ENCODE peak calls at places on chromosomes 12 and 14, in seven cellular contexts. One of them, this sample, is unnamed.

GRCh38 chr12:109719123-109720022 is 5.7 kb downstream of the FAM222A start:
- DNase-seq in mesothelial cell of epicardium: no peak
- DNase-seq in cardiac fibroblast: no peak
- DNase-seq in AG04450: no peak
- DNase-seq in CD8-positive, alpha-beta T cell: no peak
- DNase-seq in thoracic aorta: no peak
- DNase-seq in ovary: no peak
- DNase-seq in this sample: peak; percentile 43

GRCh38 chr12:105420659-105421240 is 90.3 kb downstream of the C12orf75 start:
- DNase-seq in mesothelial cell of epicardium: peak; percentile 53
- DNase-seq in cardiac fibroblast: peak; percentile 83
- DNase-seq in AG04450: peak; percentile 59
- DNase-seq in CD8-positive, alpha-beta T cell: peak; percentile 42
- DNase-seq in thoracic aorta: no peak
- DNase-seq in ovary: peak; percentile 74
- DNase-seq in this sample: peak; percentile 73

GRCh38 chr12:55829967-55830600 is 697 bp upstream of the DNAJC14 start:
- DNase-seq in mesothelial cell of epicardium: no peak
- DNase-seq in cardiac fibroblast: no peak
- DNase-seq in AG04450: no peak
- DNase-seq in CD8-positive, alpha-beta T cell: peak; percentile 48
- DNase-seq in thoracic aorta: no peak
- DNase-seq in ovary: peak; percentile 82
- DNase-seq in this sample: peak; percentile 26

GRCh38 chr14:101068293-101068957 is 164.9 kb upstream of the RTL1 start:
- DNase-seq in mesothelial cell of epicardium: peak; percentile 16
- DNase-seq in cardiac fibroblast: no peak
- DNase-seq in AG04450: no peak
- DNase-seq in CD8-positive, alpha-beta T cell: no peak
- DNase-seq in thoracic aorta: no peak
- DNase-seq in ovary: peak; percentile 8
- DNase-seq in this sample: no peak

GRCh38 chr14:59849371-59850130 is 21.0 kb downstream of the RTN1 start:
- DNase-seq in mesothelial cell of epicardium: no peak
- DNase-seq in cardiac fibroblast: no peak
- DNase-seq in AG04450: no peak
- DNase-seq in CD8-positive, alpha-beta T cell: no peak
- DNase-seq in thoracic aorta: no peak
- DNase-seq in ovary: no peak
- DNase-seq in this sample: no peak

GRCh38 chr12:6773662-6774351 is 1.5 kb downstream of the LAG3 start:
- DNase-seq in mesothelial cell of epicardium: no peak
- DNase-seq in cardiac fibroblast: no peak
- DNase-seq in AG04450: no peak
- DNase-seq in CD8-positive, alpha-beta T cell: no peak
- DNase-seq in thoracic aorta: no peak
- DNase-seq in ovary: peak; percentile 59
- DNase-seq in this sample: no peak

GRCh38 chr12:43118881-43119280 is 433.1 kb downstream of the ADAMTS20 start:
- DNase-seq in mesothelial cell of epicardium: no peak
- DNase-seq in cardiac fibroblast: no peak
- DNase-seq in AG04450: no peak
- DNase-seq in CD8-positive, alpha-beta T cell: no peak
- DNase-seq in thoracic aorta: no peak
- DNase-seq in ovary: no peak
- DNase-seq in this sample: no peak

GRCh38 chr12:107522692-107523477 is 162.7 kb upstream of the PWP1 start:
- DNase-seq in mesothelial cell of epicardium: no peak
- DNase-seq in cardiac fibroblast: no peak
- DNase-seq in AG04450: no peak
- DNase-seq in CD8-positive, alpha-beta T cell: no peak
- DNase-seq in thoracic aorta: no peak
- DNase-seq in ovary: no peak
- DNase-seq in this sample: peak; percentile 29

GRCh38 chr12:18998343-18999270 is 130.9 kb upstream of the PLEKHA5 start:
- DNase-seq in mesothelial cell of epicardium: no peak
- DNase-seq in cardiac fibroblast: peak; percentile 88
- DNase-seq in AG04450: peak; percentile 71
- DNase-seq in CD8-positive, alpha-beta T cell: no peak
- DNase-seq in thoracic aorta: no peak
- DNase-seq in ovary: no peak
- DNase-seq in this sample: no peak

GRCh38 chr14:97267509-97267908 is 470.3 kb downstream of the VRK1 start:
- DNase-seq in mesothelial cell of epicardium: no peak
- DNase-seq in cardiac fibroblast: no peak
- DNase-seq in AG04450: no peak
- DNase-seq in CD8-positive, alpha-beta T cell: no peak
- DNase-seq in thoracic aorta: no peak
- DNase-seq in ovary: no peak
- DNase-seq in this sample: no peak

GRCh38 chr12:133105620-133106019 is 24.5 kb downstream of the ZNF891 start:
- DNase-seq in mesothelial cell of epicardium: no peak
- DNase-seq in cardiac fibroblast: peak; percentile 2
- DNase-seq in AG04450: no peak
- DNase-seq in CD8-positive, alpha-beta T cell: no peak
- DNase-seq in thoracic aorta: no peak
- DNase-seq in ovary: no peak
- DNase-seq in this sample: no peak

GRCh38 chr12:22321620-22322019 is 12.9 kb downstream of the ST8SIA1 start:
- DNase-seq in mesothelial cell of epicardium: no peak
- DNase-seq in cardiac fibroblast: peak; percentile 18
- DNase-seq in AG04450: no peak
- DNase-seq in CD8-positive, alpha-beta T cell: no peak
- DNase-seq in thoracic aorta: no peak
- DNase-seq in ovary: no peak
- DNase-seq in this sample: no peak

GRCh38 chr12:116201908-116202307 is 75.6 kb downstream of the MED13L start:
- DNase-seq in mesothelial cell of epicardium: no peak
- DNase-seq in cardiac fibroblast: no peak
- DNase-seq in AG04450: no peak
- DNase-seq in CD8-positive, alpha-beta T cell: no peak
- DNase-seq in thoracic aorta: no peak
- DNase-seq in ovary: no peak
- DNase-seq in this sample: no peak

GRCh38 chr14:51789631-51790030 is 70.8 kb upstream of the GNG2 start:
- DNase-seq in mesothelial cell of epicardium: no peak
- DNase-seq in cardiac fibroblast: no peak
- DNase-seq in AG04450: no peak
- DNase-seq in CD8-positive, alpha-beta T cell: no peak
- DNase-seq in thoracic aorta: no peak
- DNase-seq in ovary: no peak
- DNase-seq in this sample: no peak

GRCh38 chr12:29264424-29264823 is 115.3 kb downstream of the FAR2 start:
- DNase-seq in mesothelial cell of epicardium: no peak
- DNase-seq in cardiac fibroblast: no peak
- DNase-seq in AG04450: no peak
- DNase-seq in CD8-positive, alpha-beta T cell: no peak
- DNase-seq in thoracic aorta: no peak
- DNase-seq in ovary: no peak
- DNase-seq in this sample: no peak

GRCh38 chr14:81337073-81337472 is 63.1 kb downstream of the STON2 start:
- DNase-seq in mesothelial cell of epicardium: no peak
- DNase-seq in cardiac fibroblast: no peak
- DNase-seq in AG04450: no peak
- DNase-seq in CD8-positive, alpha-beta T cell: no peak
- DNase-seq in thoracic aorta: no peak
- DNase-seq in ovary: no peak
- DNase-seq in this sample: no peak

GRCh38 chr14:42633504-42634095 is 1026.9 kb downstream of the LRFN5 start:
- DNase-seq in mesothelial cell of epicardium: no peak
- DNase-seq in cardiac fibroblast: no peak
- DNase-seq in AG04450: no peak
- DNase-seq in CD8-positive, alpha-beta T cell: no peak
- DNase-seq in thoracic aorta: no peak
- DNase-seq in ovary: no peak
- DNase-seq in this sample: no peak

DNA sequence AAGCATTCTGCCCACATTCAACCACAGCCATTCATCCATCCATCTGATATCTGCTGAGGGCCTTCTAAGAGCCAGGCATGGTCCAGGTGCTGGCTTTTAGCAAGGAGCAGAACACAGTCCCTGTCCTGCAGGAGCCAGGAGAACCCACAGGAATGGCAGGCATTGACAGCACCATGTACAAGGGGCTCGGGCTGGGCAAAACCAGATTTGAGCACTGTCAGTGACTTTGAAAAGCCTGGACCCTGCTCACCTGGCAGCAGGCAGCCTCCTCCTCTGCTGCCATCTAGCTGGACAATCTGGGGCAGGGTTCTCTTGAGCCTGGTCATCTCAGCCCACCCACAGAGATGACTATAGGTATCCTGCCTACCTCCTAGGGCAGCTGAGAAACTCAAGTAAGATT is 136.9 kb downstream of the ZFP36L1 start:
- DNase-seq in mesothelial cell of epicardium: no peak
- DNase-seq in cardiac fibroblast: no peak
- DNase-seq in AG04450: no peak
- DNase-seq in CD8-positive, alpha-beta T cell: no peak
- DNase-seq in thoracic aorta: no peak
- DNase-seq in ovary: no peak
- DNase-seq in this sample: no peak
- TF ChIP-seq CTCF in mesothelial cell of epicardium: no peak
- TF ChIP-seq CTCF in cardiac fibroblast: no peak
- TF ChIP-seq CTCF in AG04450: no peak
- TF ChIP-seq CTCF in CD8-positive, alpha-beta T cell: no peak
- TF ChIP-seq CTCF in thoracic aorta: no peak
- TF ChIP-seq CTCF in ovary: no peak
- TF ChIP-seq CTCF in this sample: no peak

GRCh38 chr12:203462-204260 is 10.3 kb downstream of the SLC6A12 start:
- DNase-seq in mesothelial cell of epicardium: no peak
- DNase-seq in cardiac fibroblast: peak; percentile 17
- DNase-seq in AG04450: no peak
- DNase-seq in CD8-positive, alpha-beta T cell: no peak
- DNase-seq in thoracic aorta: no peak
- DNase-seq in ovary: peak; percentile 68
- DNase-seq in this sample: peak; percentile 63
- TF ChIP-seq CTCF in mesothelial cell of epicardium: no peak
- TF ChIP-seq CTCF in cardiac fibroblast: no peak
- TF ChIP-seq CTCF in AG04450: peak; percentile 21
- TF ChIP-seq CTCF in CD8-positive, alpha-beta T cell: no peak
- TF ChIP-seq CTCF in thoracic aorta: peak; percentile 17
- TF ChIP-seq CTCF in ovary: no peak
- TF ChIP-seq CTCF in this sample: no peak

GRCh38 chr14:93702946-93703345 is 85.3 kb downstream of the PRIMA1 start:
- DNase-seq in mesothelial cell of epicardium: no peak
- DNase-seq in cardiac fibroblast: no peak
- DNase-seq in AG04450: no peak
- DNase-seq in CD8-positive, alpha-beta T cell: no peak
- DNase-seq in thoracic aorta: no peak
- DNase-seq in ovary: no peak
- DNase-seq in this sample: no peak
- TF ChIP-seq CTCF in mesothelial cell of epicardium: no peak
- TF ChIP-seq CTCF in cardiac fibroblast: no peak
- TF ChIP-seq CTCF in AG04450: no peak
- TF ChIP-seq CTCF in CD8-positive, alpha-beta T cell: no peak
- TF ChIP-seq CTCF in thoracic aorta: no peak
- TF ChIP-seq CTCF in ovary: no peak
- TF ChIP-seq CTCF in this sample: no peak

GRCh38 chr14:37417151-37417550 is 177.9 kb downstream of the FOXA1 start:
- DNase-seq in mesothelial cell of epicardium: no peak
- DNase-seq in cardiac fibroblast: no peak
- DNase-seq in AG04450: no peak
- DNase-seq in CD8-positive, alpha-beta T cell: no peak
- DNase-seq in thoracic aorta: no peak
- DNase-seq in ovary: no peak
- DNase-seq in this sample: no peak

GRCh38 chr14:37422319-37422718 is 172.7 kb downstream of the FOXA1 start:
- DNase-seq in mesothelial cell of epicardium: no peak
- DNase-seq in cardiac fibroblast: no peak
- DNase-seq in AG04450: no peak
- DNase-seq in CD8-positive, alpha-beta T cell: no peak
- DNase-seq in thoracic aorta: no peak
- DNase-seq in ovary: no peak
- DNase-seq in this sample: no peak

GRCh38 chr14:37422748-37423147 is 172.3 kb downstream of the FOXA1 start:
- DNase-seq in mesothelial cell of epicardium: no peak
- DNase-seq in cardiac fibroblast: no peak
- DNase-seq in AG04450: no peak
- DNase-seq in CD8-positive, alpha-beta T cell: no peak
- DNase-seq in thoracic aorta: no peak
- DNase-seq in ovary: no peak
- DNase-seq in this sample: no peak

GRCh38 chr14:37417833-37418232 is 177.2 kb downstream of the FOXA1 start:
- DNase-seq in mesothelial cell of epicardium: no peak
- DNase-seq in cardiac fibroblast: no peak
- DNase-seq in AG04450: no peak
- DNase-seq in CD8-positive, alpha-beta T cell: no peak
- DNase-seq in thoracic aorta: no peak
- DNase-seq in ovary: no peak
- DNase-seq in this sample: no peak

DNA sequence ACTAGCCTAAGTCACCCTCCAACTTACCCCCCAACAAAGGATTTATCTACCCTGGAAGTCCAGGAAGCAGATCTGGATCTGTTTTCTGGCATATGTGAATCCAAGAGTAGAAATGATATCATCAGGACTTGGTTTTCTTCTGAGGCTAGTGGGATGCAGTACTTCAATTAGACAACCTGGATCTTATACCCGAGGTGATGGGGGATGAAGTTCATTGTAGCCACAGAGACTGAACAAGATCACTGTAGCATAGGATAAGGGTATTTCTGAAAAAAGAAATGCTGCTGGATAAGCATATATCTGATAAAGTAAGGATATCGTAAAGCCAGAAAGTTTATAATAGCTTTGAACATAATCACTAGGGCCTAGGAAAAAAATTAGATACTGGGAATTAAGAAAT is 174.4 kb downstream of the FOXA1 start:
- DNase-seq in mesothelial cell of epicardium: no peak
- DNase-seq in cardiac fibroblast: no peak
- DNase-seq in AG04450: no peak
- DNase-seq in CD8-positive, alpha-beta T cell: no peak
- DNase-seq in thoracic aorta: no peak
- DNase-seq in ovary: no peak
- DNase-seq in this sample: no peak
- TF ChIP-seq CTCF in mesothelial cell of epicardium: no peak
- TF ChIP-seq CTCF in cardiac fibroblast: no peak
- TF ChIP-seq CTCF in AG04450: no peak
- TF ChIP-seq CTCF in CD8-positive, alpha-beta T cell: no peak
- TF ChIP-seq CTCF in thoracic aorta: no peak
- TF ChIP-seq CTCF in ovary: no peak
- TF ChIP-seq CTCF in this sample: no peak

DNA sequence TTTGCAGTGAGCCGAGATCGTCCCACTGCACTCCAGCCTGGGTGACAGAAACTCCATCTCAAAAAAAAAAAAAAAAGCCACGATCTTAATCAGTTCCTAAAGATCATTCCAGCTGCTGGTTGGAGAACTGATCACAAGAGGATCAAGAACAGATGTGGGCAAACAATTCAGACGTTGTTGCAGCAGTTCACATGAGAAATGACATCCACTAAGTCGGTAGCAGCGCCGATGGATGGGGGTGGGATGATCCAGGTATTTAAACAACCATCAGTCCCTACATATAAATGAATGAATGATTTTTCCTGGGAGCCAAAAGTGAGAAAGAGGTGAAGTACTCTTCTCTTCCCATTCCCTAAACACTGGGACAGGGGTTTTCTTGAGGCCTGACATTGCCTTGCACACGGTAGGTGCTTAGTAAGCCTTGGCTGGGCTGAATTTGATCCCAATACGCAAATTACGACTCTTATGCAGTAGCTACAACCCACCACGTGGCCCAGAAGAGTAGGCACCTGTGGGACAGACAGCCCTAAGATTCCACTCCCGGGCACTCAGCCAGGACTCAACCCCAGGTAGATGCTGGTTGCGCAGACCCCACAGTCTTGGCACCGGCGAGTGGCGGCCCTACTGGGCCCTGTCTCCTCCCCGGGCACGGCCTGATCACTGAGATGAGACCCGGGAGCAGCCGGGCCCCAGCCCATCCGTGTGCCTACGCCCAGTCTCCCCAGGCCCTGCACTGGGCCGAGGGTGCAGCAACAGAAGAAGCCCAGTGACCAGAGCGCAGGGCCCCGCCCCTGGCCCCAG is 565 bp downstream of the SPRYD3 start:
- DNase-seq in mesothelial cell of epicardium: no peak
- DNase-seq in cardiac fibroblast: no peak
- DNase-seq in AG04450: no peak
- DNase-seq in CD8-positive, alpha-beta T cell: peak; percentile 77
- DNase-seq in thoracic aorta: no peak
- DNase-seq in ovary: no peak
- DNase-seq in this sample: no peak
- TF ChIP-seq CTCF in mesothelial cell of epicardium: no peak
- TF ChIP-seq CTCF in cardiac fibroblast: no peak
- TF ChIP-seq CTCF in AG04450: no peak
- TF ChIP-seq CTCF in CD8-positive, alpha-beta T cell: no peak
- TF ChIP-seq CTCF in thoracic aorta: no peak
- TF ChIP-seq CTCF in ovary: no peak
- TF ChIP-seq CTCF in this sample: no peak